ENCODE peak calls at places on chromosomes 5 and 9, in eight cellular contexts. W, X, F, I, R, P, O and N are unnamed samples.

GRCh38 chr5:135553688-135554462 is 18.1 kb upstream of the NEUROG1 start:
- DNase-seq in X (no peak), F (no peak), I (no peak), P (peak), O (peak), W (no peak), R (no peak), N (no peak)

GRCh38 chr9:70472268-70473249 is 58.1 kb upstream of the KLF9 start:
- DNase-seq in X (no peak), P (no peak), O (no peak), R (no peak), W (no peak), I (no peak), F (no peak), N (no peak)

GRCh38 chr5:81393783-81394718 is at the start of gene ACOT12:
- DNase-seq in X (no peak), O (peak), W (peak), I (no peak), F (no peak), P (no peak), R (no peak), N (no peak)

GRCh38 chr9:18255158-18255629 is 218.8 kb upstream of the ADAMTSL1 start:
- DNase-seq in O (peak), R (peak), P (peak), F (peak), W (peak), X (peak), I (peak), N (peak)

GRCh38 chr9:84557751-84558150 is 111.8 kb upstream of the NTRK2 start:
- DNase-seq in P (no peak), X (no peak), W (no peak), O (no peak), F (no peak), I (no peak), R (no peak), N (no peak)

GRCh38 chr5:151080620-151081425 is at the start of gene TNIP1:
- DNase-seq in I (peak), X (peak), P (peak), O (peak), R (peak), F (peak), W (peak), N (peak)

GRCh38 chr9:110532908-110533665 is 46.5 kb downstream of the SVEP1 start:
- DNase-seq in X (no peak), O (no peak), I (no peak), R (no peak), P (no peak), W (no peak), F (no peak), N (no peak)

GRCh38 chr9:4762889-4763521 is 22.0 kb upstream of the AK3 start:
- DNase-seq in W (peak), F (no peak), R (no peak), I (peak), P (no peak), X (no peak), O (peak), N (peak)

GRCh38 chr5:80761176-80761575 is 106.4 kb upstream of the DHFR start:
- DNase-seq in O (peak), F (no peak), W (no peak), P (no peak), R (no peak), I (no peak), X (no peak), N (no peak)

GRCh38 chr9:28363180-28363579 is 789.9 kb upstream of the C9orf72 start:
- DNase-seq in P (no peak), R (no peak), W (no peak), X (no peak), F (no peak), I (no peak), O (no peak), N (no peak)

GRCh38 chr9:95515272-95516113 is 1.3 kb downstream of the PTCH1 start:
- DNase-seq in R (peak), X (no peak), W (no peak), F (no peak), P (no peak), I (peak), O (peak), N (no peak)

GRCh38 chr9:133261103-133261752 is 13.8 kb downstream of the ABO start:
- DNase-seq in W (no peak), X (no peak), P (no peak), R (no peak), F (no peak), O (no peak), I (no peak), N (no peak)

GRCh38 chr9:71549023-71549422 is 219.3 kb downstream of the CEMIP2 start:
- DNase-seq in O (no peak), R (no peak), W (no peak), I (peak), F (no peak), P (no peak), X (no peak), N (peak)

GRCh38 chr5:15737036-15737821 is 237.2 kb downstream of the FBXL7 start:
- DNase-seq in F (no peak), O (no peak), R (no peak), I (no peak), X (peak), W (no peak), P (no peak), N (no peak)

GRCh38 chr9:78472111-78472510 is 175.2 kb downstream of the PSAT1 start:
- DNase-seq in R (no peak), P (no peak), W (no peak), I (no peak), X (no peak), O (no peak), F (no peak), N (no peak)

GRCh38 chr5:107948377-107948776 is 277.6 kb upstream of the EFNA5 start:
- DNase-seq in O (no peak), F (no peak), P (no peak), X (no peak), R (no peak), W (no peak), I (no peak), N (no peak)

GRCh38 chr9:25876248-25876647 is 198.0 kb upstream of the TUSC1 start:
- DNase-seq in O (no peak), R (no peak), X (no peak), P (no peak), F (no peak), W (no peak), I (no peak), N (no peak)

GRCh38 chr9:89252910-89253309 is 58.1 kb upstream of the CKS2 start:
- DNase-seq in F (no peak), I (no peak), W (no peak), R (no peak), O (peak), X (no peak), P (no peak), N (no peak)

GRCh38 chr5:16737620-16738364 is 121.0 kb upstream of the RETREG1 start:
- DNase-seq in I (no peak), R (no peak), F (no peak), P (no peak), X (no peak), W (no peak), O (peak), N (no peak)

GRCh38 chr9:12680341-12680740 is 12.8 kb upstream of the TYRP1 start:
- DNase-seq in I (no peak), R (no peak), P (no peak), X (peak), F (no peak), O (no peak), W (no peak), N (no peak)

GRCh38 chr5:142063878-142064331 is 44.7 kb upstream of the NDFIP1 start:
- DNase-seq in I (no peak), F (peak), P (peak), O (peak), W (peak), X (peak), R (peak), N (no peak)

GRCh38 chr9:86993830-86994229 is 46.5 kb upstream of the GAS1 start:
- DNase-seq in I (no peak), F (no peak), W (no peak), O (no peak), R (no peak), X (no peak), P (no peak), N (no peak)

GRCh38 chr5:93120048-93120447 is 461.0 kb downstream of the NR2F1-AS1 start:
- DNase-seq in R (no peak), P (no peak), I (no peak), X (no peak), F (no peak), W (no peak), O (peak), N (no peak)

GRCh38 chr5:91419571-91420537 is 36.7 kb upstream of the ARRDC3 start:
- DNase-seq in R (peak), P (peak), W (peak), F (peak), I (peak), O (peak), X (no peak), N (peak)